ENCODE peak calls at places on chromosomes 11 and 22, in seven cellular contexts. R, O, H, Z, S, F and U are unnamed samples.
A peak's percentile ranks its signal among the peaks of the same experiment; 100 is the strongest.

GRCh38 chr11:47905358-47906059 is 57.4 kb upstream of the NUP160 start:
- DNase-seq in S (no peak), Z (no peak), F (no peak), R (no peak), O (no peak), H (no peak), U (no peak)

GRCh38 chr11:64536997-64537396 is 54.0 kb upstream of the SLC22A12 start:
- DNase-seq in Z (no peak), S (no peak), R (no peak), O (no peak), H (no peak), F (no peak), U (no peak)

GRCh38 chr22:16970446-16970845 is 37.6 kb downstream of the GAB4 start:
- DNase-seq in S (no peak), H (no peak), Z (no peak), O (no peak), R (no peak), F (no peak), U (no peak)

GRCh38 chr22:39283312-39284141 is 35.9 kb downstream of the RPL3 start:
- DNase-seq in H (no peak), S (no peak), F (no peak), O (peak; percentile 94), Z (no peak), R (peak; percentile 91), U (peak; percentile 45)

GRCh38 chr11:68693484-68693882 is 9.1 kb downstream of the GAL start:
- DNase-seq in F (no peak), O (no peak), S (no peak), R (no peak), H (no peak), Z (no peak), U (no peak)

GRCh38 chr11:61575886-61576516 is 4.9 kb downstream of the SYT7 start:
- DNase-seq in F (no peak), Z (no peak), R (no peak), S (no peak), O (no peak), H (no peak), U (no peak)

GRCh38 chr11:75275581-75275980 is 35.0 kb downstream of the TPBGL start:
- DNase-seq in H (peak; percentile 91), R (no peak), O (peak; percentile 68), Z (no peak), F (peak; percentile 52), S (peak; percentile 65), U (no peak)

GRCh38 chr11:57741132-57742086 is at the start of gene SELENOH:
- DNase-seq in Z (peak; percentile 98), R (peak; percentile 97), O (peak; percentile 98), S (peak; percentile 99), H (peak; percentile 93), F (peak; percentile 89), U (peak; percentile 97)

GRCh38 chr11:96464695-96465307 is 75.0 kb downstream of the JRKL start:
- DNase-seq in Z (peak; percentile 87), R (peak; percentile 81), O (no peak), F (no peak), H (no peak), S (no peak), U (no peak)

GRCh38 chr11:35088676-35089075 is 50.3 kb upstream of the CD44 start:
- DNase-seq in F (no peak), H (no peak), R (no peak), Z (no peak), O (no peak), S (no peak), U (no peak)

GRCh38 chr11:134126197-134126822 is 57.4 kb downstream of the JAM3 start:
- DNase-seq in O (no peak), S (peak; percentile 69), F (no peak), H (no peak), Z (no peak), R (no peak), U (peak; percentile 68)

GRCh38 chr11:102194983-102195382 is 84.7 kb downstream of the YAP1 start:
- DNase-seq in O (no peak), H (no peak), S (no peak), Z (no peak), R (no peak), F (no peak), U (no peak)

GRCh38 chr11:102194257-102194656 is 84.0 kb downstream of the YAP1 start:
- DNase-seq in R (no peak), F (no peak), O (no peak), Z (no peak), H (no peak), S (no peak), U (no peak)

GRCh38 chr11:102196351-102196750 is 86.1 kb downstream of the YAP1 start:
- DNase-seq in H (no peak), F (no peak), O (no peak), R (no peak), Z (no peak), S (no peak), U (no peak)

GRCh38 chr11:102191832-102192231 is 81.6 kb downstream of the YAP1 start:
- DNase-seq in O (no peak), Z (no peak), F (no peak), H (no peak), S (no peak), R (no peak), U (no peak)

DNA sequence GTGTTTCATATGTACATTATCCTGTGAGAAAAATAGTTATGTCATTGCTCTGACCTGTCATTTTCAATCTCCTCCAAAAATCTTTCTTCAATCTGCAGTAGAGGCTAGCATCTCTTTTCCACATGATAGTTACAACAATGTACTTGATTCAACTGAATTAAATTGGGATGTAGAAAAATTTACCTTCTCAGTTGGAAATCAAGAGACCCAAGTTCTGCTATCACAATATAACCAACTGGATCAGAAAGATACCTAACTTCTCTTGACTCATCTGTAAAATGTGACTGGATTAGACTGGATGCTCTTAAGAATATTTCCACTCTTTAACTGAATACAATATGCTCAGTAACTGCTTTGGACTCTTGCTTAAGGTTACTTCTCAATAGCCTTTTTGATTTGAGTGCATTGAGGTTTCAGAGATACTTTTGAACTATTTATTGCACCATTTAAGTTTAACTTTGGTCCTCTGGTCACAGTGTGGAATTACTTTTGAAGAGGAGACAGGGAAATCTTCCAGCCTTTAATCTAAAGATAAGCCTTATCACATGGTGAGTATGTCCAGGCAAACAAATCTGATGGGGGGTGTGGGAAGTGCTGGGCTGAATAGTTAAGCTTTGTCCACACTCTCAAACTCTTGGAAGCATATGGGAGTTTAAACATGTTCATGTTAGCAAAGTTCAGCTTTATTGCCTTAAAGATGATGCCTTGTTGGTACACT is 82.3 kb downstream of the YAP1 start:
- DNase-seq in F (no peak), Z (no peak), H (no peak), O (no peak), S (no peak), R (peak; percentile 11), U (no peak)
- H3K27ac ChIP-seq in F (no peak overlapping the region), Z (no peak overlapping the region), H (no peak overlapping the region), O (no peak overlapping the region), S (no peak overlapping the region), R (peak overlapping the region; percentile 88), U (no peak overlapping the region)

GRCh38 chr11:118634435-118635236 is 27.2 kb downstream of the PHLDB1 start:
- DNase-seq in R (peak; percentile 90), Z (peak; percentile 91), F (peak; percentile 93), H (no peak), O (peak; percentile 90), S (peak; percentile 96), U (peak; percentile 85)
- TF ChIP-seq CTCF in R (peak; percentile 18), Z (peak; percentile 32), F (no peak), H (no peak), O (peak; percentile 26), S (peak; percentile 64), U (no peak)

GRCh38 chr11:44950625-44951472 is at the start of gene TP53I11:
- DNase-seq in Z (peak; percentile 84), O (peak; percentile 90), S (peak; percentile 88), F (peak; percentile 90), H (peak; percentile 70), R (peak; percentile 87), U (no peak)

GRCh38 chr11:44948155-44948554 is 2.5 kb downstream of the TP53I11 start:
- DNase-seq in R (no peak), F (no peak), S (no peak), O (no peak), Z (no peak), H (no peak), U (no peak)

GRCh38 chr11:44950036-44950624 is 553 bp downstream of the TP53I11 start:
- DNase-seq in S (peak; percentile 85), R (peak; percentile 69), O (peak; percentile 71), Z (peak; percentile 80), F (peak; percentile 74), H (peak; percentile 57), U (no peak)

GRCh38 chr11:44947114-44947513 is 3.6 kb downstream of the TP53I11 start:
- DNase-seq in O (no peak), S (no peak), F (no peak), H (no peak), Z (no peak), R (no peak), U (no peak)

GRCh38 chr11:44949160-44950035 is 1.3 kb downstream of the TP53I11 start:
- DNase-seq in F (peak; percentile 75), O (peak; percentile 64), H (peak; percentile 62), S (peak; percentile 89), Z (peak; percentile 88), R (peak; percentile 86), U (no peak)
- H3K27ac ChIP-seq in F (no peak overlapping the region), O (peak overlapping the region; percentile 67), H (no peak overlapping the region), S (peak overlapping the region; percentile 82), Z (peak overlapping the region; percentile 83), R (peak overlapping the region; percentile 77), U (peak overlapping the region; percentile 58)

GRCh38 chr11:124745835-124746620 is 6.0 kb downstream of the VSIG2 start:
- DNase-seq in R (no peak), H (peak; percentile 64), O (no peak), F (peak; percentile 72), Z (peak; percentile 50), S (peak; percentile 87), U (no peak)
- TF ChIP-seq CTCF in R (peak; percentile 36), H (no peak), O (no peak), F (peak; percentile 23), Z (peak; percentile 44), S (peak; percentile 69), U (no peak)

GRCh38 chr11:72280037-72280436 is 36.1 kb upstream of the PHOX2A start:
- DNase-seq in Z (no peak), F (no peak), R (no peak), O (no peak), S (no peak), H (no peak), U (no peak)
- H3K27ac ChIP-seq in Z (no peak overlapping the region), F (no peak overlapping the region), R (no peak overlapping the region), O (no peak overlapping the region), S (no peak overlapping the region), H (no peak overlapping the region), U (no peak overlapping the region)

GRCh38 chr11:126167476-126167875 is 44.0 kb downstream of the RPUSD4 start:
- DNase-seq in H (no peak), Z (no peak), S (no peak), O (no peak), F (no peak), R (no peak), U (no peak)
- TF ChIP-seq CTCF in H (no peak), Z (no peak), S (no peak), O (no peak), F (no peak), R (no peak), U (no peak)